ENCODE peak calls at places on chromosomes 16 and 17, in eight cellular contexts. E is lung, Y is MM.1S, C is endodermal cell, W is HCT116, K is A549, T is type B pancreatic cell, S is progenitor cell of endocrine pancreas. J is an unnamed sample.

GRCh38 chr16:66399930-66400329 is 27.2 kb upstream of the BEAN1 start:
- DNase-seq in E (no peak), Y (no peak), C (no peak), W (no peak), K (no peak), T (peak), S (no peak), J (no peak)

GRCh38 chr17:36591434-36592315 is at the start of gene DHRS11:
- DNase-seq in E (peak), Y (peak), C (peak), W (peak), K (peak), T (peak), S (peak), J (peak)

GRCh38 chr17:53006006-53006405 is 816.7 kb upstream of the KIF2B start:
- DNase-seq in E (no peak), Y (peak), C (no peak), W (no peak), K (no peak), T (no peak), S (no peak), J (no peak)

GRCh38 chr17:6244253-6244652 is 174.1 kb downstream of the WSCD1 start:
- DNase-seq in E (no peak), Y (no peak), C (peak), W (no peak), K (no peak), T (peak), S (no peak), J (no peak)

GRCh38 chr16:16096161-16096857 is 127.0 kb downstream of the ABCC6 start:
- DNase-seq in E (peak), Y (no peak), C (no peak), W (no peak), K (peak), T (no peak), S (no peak), J (no peak)

GRCh38 chr17:59620518-59621259 is 994 bp downstream of the CLTC start:
- DNase-seq in E (peak), Y (peak), C (peak), W (peak), K (peak), T (no peak), S (no peak), J (no peak)

GRCh38 chr17:48513097-48513496 is 17.7 kb downstream of the HOXB1 start:
- DNase-seq in E (no peak), Y (no peak), C (peak), W (no peak), K (no peak), T (no peak), S (no peak), J (no peak)

GRCh38 chr16:48271728-48272127 is 24.4 kb upstream of the ABCC11 start:
- DNase-seq in E (no peak), Y (no peak), C (no peak), W (no peak), K (no peak), T (no peak), S (no peak), J (no peak)

GRCh38 chr17:40463122-40463550 is 19.9 kb downstream of the IGFBP4 start:
- DNase-seq in E (no peak), Y (no peak), C (peak), W (no peak), K (no peak), T (no peak), S (no peak), J (no peak)

GRCh38 chr17:48611213-48611612 is 396 bp upstream of the HOXB7 start:
- DNase-seq in E (no peak), Y (no peak), C (no peak), W (no peak), K (peak), T (no peak), S (no peak), J (no peak)

GRCh38 chr17:57810740-57811632 is 38.9 kb downstream of the MRPS23 start:
- DNase-seq in E (no peak), Y (no peak), C (peak), W (no peak), K (no peak), T (no peak), S (no peak), J (no peak)

GRCh38 chr16:57266531-57267268 is 17.8 kb downstream of the PLLP start:
- DNase-seq in E (no peak), Y (no peak), C (no peak), W (no peak), K (no peak), T (no peak), S (no peak), J (no peak)

GRCh38 chr17:39622380-39623006 is 4.3 kb upstream of the PPP1R1B start:
- DNase-seq in E (no peak), Y (peak), C (no peak), W (no peak), K (peak), T (no peak), S (no peak), J (no peak)

GRCh38 chr16:86778978-86779377 is 200.6 kb downstream of the FOXL1 start:
- DNase-seq in E (no peak), Y (no peak), C (no peak), W (no peak), K (no peak), T (no peak), S (no peak), J (no peak)
- TF ChIP-seq CTCF in E (no peak), Y (no peak), C (no peak), W (no peak), K (no peak), T (no peak), S (no peak), J (no peak)

GRCh38 chr16:22266546-22266945 is 30.7 kb upstream of the POLR3E start:
- DNase-seq in E (no peak), Y (no peak), C (no peak), W (no peak), K (no peak), T (no peak), S (no peak), J (no peak)
- TF ChIP-seq CTCF in E (no peak), Y (no peak), C (no peak), W (no peak), K (no peak), T (no peak), S (no peak), J (no peak)

GRCh38 chr16:25747160-25747758 is 55.5 kb downstream of the HS3ST4 start:
- DNase-seq in E (no peak), Y (peak), C (peak), W (no peak), K (no peak), T (no peak), S (peak), J (no peak)

GRCh38 chr16:25750489-25750888 is 58.7 kb downstream of the HS3ST4 start:
- DNase-seq in E (no peak), Y (no peak), C (no peak), W (no peak), K (no peak), T (no peak), S (no peak), J (no peak)

GRCh38 chr16:25748099-25748654 is 56.4 kb downstream of the HS3ST4 start:
- DNase-seq in E (no peak), Y (no peak), C (no peak), W (no peak), K (no peak), T (no peak), S (no peak), J (no peak)

DNA sequence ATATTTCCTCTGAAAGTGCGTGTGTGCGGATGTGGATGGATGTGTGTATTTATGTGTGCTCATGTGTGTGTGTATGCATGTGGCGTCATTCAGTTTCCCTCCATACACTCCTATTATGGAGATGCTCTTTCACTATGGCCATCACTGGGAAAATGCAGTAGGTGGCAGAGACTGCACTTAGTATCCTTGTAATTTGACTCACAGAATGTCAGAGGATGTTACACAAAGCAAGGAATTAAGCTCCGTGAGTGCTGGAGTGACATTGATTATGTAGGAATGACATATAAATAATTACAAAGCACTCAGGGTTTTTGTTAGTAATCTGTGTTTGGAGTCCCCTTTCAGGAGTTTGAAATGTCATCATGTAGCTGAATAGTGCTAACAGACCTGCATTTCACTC is 59.5 kb downstream of the HS3ST4 start:
- DNase-seq in E (no peak), Y (no peak), C (no peak), W (no peak), K (no peak), T (no peak), S (no peak), J (no peak)
- TF ChIP-seq CTCF in E (no peak), Y (no peak), C (no peak), W (no peak), K (no peak), T (no peak), S (no peak), J (no peak)

GRCh38 chr16:85729452-85729851 is 21.4 kb downstream of the C16orf74 start:
- DNase-seq in E (no peak), Y (no peak), C (no peak), W (no peak), K (no peak), T (no peak), S (no peak), J (no peak)

GRCh38 chr16:85724936-85725335 is 26.0 kb downstream of the C16orf74 start:
- DNase-seq in E (no peak), Y (no peak), C (no peak), W (no peak), K (no peak), T (no peak), S (no peak), J (no peak)

GRCh38 chr16:85731179-85731578 is 19.7 kb downstream of the C16orf74 start:
- DNase-seq in E (no peak), Y (no peak), C (no peak), W (no peak), K (no peak), T (no peak), S (no peak), J (no peak)

GRCh38 chr16:85729907-85730465 is 20.9 kb downstream of the C16orf74 start:
- DNase-seq in E (no peak), Y (no peak), C (no peak), W (no peak), K (no peak), T (no peak), S (no peak), J (peak)

DNA sequence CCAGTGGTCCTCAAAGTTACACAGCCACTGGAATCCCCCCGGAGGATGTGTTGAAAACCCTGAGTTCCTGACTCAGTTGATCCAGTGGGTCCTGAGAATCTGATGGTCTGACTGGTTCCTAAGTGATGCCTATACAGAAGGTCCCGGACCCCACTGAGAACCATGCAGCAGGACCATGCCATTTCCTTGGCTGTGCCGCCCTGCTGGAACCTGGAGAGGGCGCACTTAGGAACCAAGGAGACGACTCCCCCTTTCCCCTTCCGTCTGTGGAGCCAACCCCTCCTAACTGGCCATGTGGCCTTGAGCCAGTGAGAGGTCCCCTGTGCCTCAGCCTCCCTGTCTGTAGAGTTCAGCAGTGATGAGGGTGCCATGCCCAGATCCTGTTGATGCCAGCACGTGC is 22.0 kb downstream of the C16orf74 start:
- DNase-seq in E (no peak), Y (no peak), C (peak), W (no peak), K (no peak), T (no peak), S (no peak), J (no peak)
- TF ChIP-seq CTCF in E (no peak), Y (no peak), C (peak), W (peak), K (no peak), T (peak), S (peak), J (peak)

GRCh38 chr17:82076785-82077591 is 11.4 kb upstream of the DUS1L start:
- DNase-seq in E (no peak), Y (no peak), C (peak), W (no peak), K (no peak), T (no peak), S (no peak), J (no peak)
- TF ChIP-seq CTCF in E (no peak), Y (no peak), C (peak), W (no peak), K (no peak), T (no peak), S (no peak), J (no peak)

DNA sequence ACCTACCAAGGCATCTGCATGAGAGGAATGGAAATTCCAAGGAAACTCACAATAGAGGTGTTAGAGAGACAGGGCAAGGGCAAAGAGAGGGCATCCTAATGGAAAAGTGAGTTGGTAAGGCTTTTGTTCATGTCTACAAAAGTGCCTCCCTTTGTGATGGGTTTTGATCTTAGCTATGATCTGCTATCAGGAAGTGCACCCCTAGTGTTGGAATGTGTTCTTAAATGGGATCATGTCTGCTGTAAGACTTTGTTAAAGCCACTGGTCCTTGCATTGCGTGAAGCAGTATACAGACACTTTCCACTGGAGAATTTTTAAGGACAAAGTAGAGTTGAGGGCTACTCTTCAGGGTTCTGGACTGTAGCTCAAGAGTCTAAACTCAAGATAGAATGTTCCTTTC is 92.0 kb downstream of the MAP2K6 start:
- DNase-seq in E (no peak), Y (no peak), C (no peak), W (no peak), K (peak), T (no peak), S (no peak), J (no peak)
- TF ChIP-seq CTCF in E (no peak), Y (peak), C (peak), W (peak), K (peak), T (peak), S (peak), J (peak)